ENCODE peak calls at places on chromosomes 7 and 10, in six cellular contexts. F is endothelial cell; M is BJ; J is breast epithelium; C is colonic mucosa; O is stimulated activated CD4-positive, alpha-beta T cell treated with anti-CD3 and anti-CD28 coated beads, Interleukin-1b, Interleukin-23, amount 100 ng/mL, for 4 hours. D is an unnamed sample.

GRCh38 chr10:77532068-77532467 is 105.5 kb downstream of the KCNMA1 start:
- DNase-seq in F (no peak), M (peak; percentile 30), J (no peak), C (no peak), O (no peak), D (no peak)

GRCh38 chr10:8331387-8331786 is 276.9 kb downstream of the GATA3 start:
- DNase-seq in F (no peak), M (no peak), J (no peak), C (no peak), O (no peak), D (no peak)

GRCh38 chr10:75287697-75288096 is 51.9 kb upstream of the COMTD1 start:
- DNase-seq in F (no peak), M (no peak), J (no peak), C (peak; percentile 5), O (no peak), D (no peak)

GRCh38 chr10:53846809-53847208 is 954.2 kb downstream of the PCDH15 start:
- DNase-seq in F (no peak), M (no peak), J (no peak), C (no peak), O (no peak), D (no peak)

GRCh38 chr10:71080381-71081228 is 131.8 kb upstream of the UNC5B start:
- DNase-seq in F (no peak), M (no peak), J (no peak), C (peak; percentile 6), O (no peak), D (no peak)

GRCh38 chr7:1697499-1698125 is 27.5 kb downstream of the ELFN1 start:
- DNase-seq in F (no peak), M (no peak), J (peak; percentile 43), C (no peak), O (no peak), D (no peak)

GRCh38 chr10:112461029-112461887 is 14.2 kb downstream of the VTI1A start:
- DNase-seq in F (no peak), M (no peak), J (no peak), C (no peak), O (no peak), D (no peak)

GRCh38 chr10:19815478-19816419 is 483 bp upstream of the PLXDC2 start:
- DNase-seq in F (peak; percentile 75), M (no peak), J (peak; percentile 58), C (peak; percentile 77), O (no peak), D (no peak)

GRCh38 chr7:88202799-88203198 is 17.0 kb downstream of the SRI start:
- DNase-seq in F (no peak), M (no peak), J (no peak), C (no peak), O (no peak), D (no peak)

GRCh38 chr10:58488921-58489320 is 23.8 kb upstream of the BICC1 start:
- DNase-seq in F (no peak), M (no peak), J (no peak), C (no peak), O (no peak), D (no peak)

GRCh38 chr7:80278737-80279136 is 144.1 kb downstream of the GNAI1 start:
- DNase-seq in F (no peak), M (no peak), J (no peak), C (no peak), O (no peak), D (no peak)

GRCh38 chr10:59801171-59801570 is 47.9 kb upstream of the MRLN start:
- DNase-seq in F (no peak), M (no peak), J (no peak), C (no peak), O (no peak), D (no peak)

GRCh38 chr10:50679149-50679548 is 55.4 kb upstream of the SGMS1 start:
- DNase-seq in F (no peak), M (no peak), J (no peak), C (no peak), O (no peak), D (no peak)

GRCh38 chr10:23965123-23965522 is 243.8 kb upstream of the KIAA1217 start:
- DNase-seq in F (no peak), M (no peak), J (no peak), C (no peak), O (no peak), D (no peak)

GRCh38 chr10:132164801-132165278 is 21.9 kb upstream of the DPYSL4 start:
- DNase-seq in F (no peak), M (no peak), J (no peak), C (peak; percentile 46), O (no peak), D (no peak)

GRCh38 chr10:130018730-130019185 is 54.7 kb upstream of the EBF3 start:
- DNase-seq in F (no peak), M (no peak), J (no peak), C (no peak), O (no peak), D (no peak)

GRCh38 chr10:107232013-107232412 is 67.5 kb upstream of the SORCS1 start:
- DNase-seq in F (no peak), M (no peak), J (no peak), C (no peak), O (no peak), D (no peak)

GRCh38 chr10:132144086-132144485 is 42.7 kb upstream of the DPYSL4 start:
- DNase-seq in F (peak; percentile 45), M (no peak), J (no peak), C (no peak), O (no peak), D (no peak)

GRCh38 chr10:71766717-71767419 is 6.5 kb downstream of the VSIR start:
- DNase-seq in F (no peak), M (peak; percentile 98), J (no peak), C (peak; percentile 96), O (no peak), D (no peak)

GRCh38 chr10:95235676-95236067 is 41.6 kb downstream of the ACSM6 start:
- DNase-seq in F (no peak), M (no peak), J (no peak), C (no peak), O (no peak), D (no peak)

GRCh38 chr7:99955247-99955646 is 20.6 kb downstream of the AZGP1 start:
- DNase-seq in F (no peak), M (no peak), J (peak; percentile 79), C (peak; percentile 18), O (no peak), D (no peak)

GRCh38 chr7:366171-366916 is 76.4 kb downstream of the FOXL3 start:
- DNase-seq in F (no peak), M (no peak), J (no peak), C (no peak), O (no peak), D (no peak)

D was measured in NT2/D1.